ENCODE peak calls at places on chromosomes 5 and 9, in five cellular contexts. S is fibroblast of lung, I is Panc1, B is spleen, P is uterus. E is an unnamed sample.

GRCh38 chr5:158264264-158264663 is 405.3 kb upstream of the CLINT1 start:
- DNase-seq in S (no peak), I (no peak), B (no peak), P (no peak), E (no peak)

GRCh38 chr9:69303331-69303730 is 21.7 kb upstream of the ENTREP1 start:
- DNase-seq in S (no peak), I (no peak), B (no peak), P (no peak), E (no peak)

GRCh38 chr5:111509119-111509518 is 3.2 kb downstream of the STARD4 start:
- DNase-seq in S (no peak), I (no peak), B (no peak), P (no peak), E (no peak)

GRCh38 chr5:160508780-160509361 is 87.2 kb downstream of the PTTG1 start:
- DNase-seq in S (peak), I (peak), B (no peak), P (peak), E (peak)

GRCh38 chr9:137480686-137481683 is 21.9 kb upstream of the NSMF start:
- DNase-seq in S (no peak), I (no peak), B (peak), P (no peak), E (no peak)

GRCh38 chr5:136004436-136004835 is 24.4 kb upstream of the TGFBI start:
- DNase-seq in S (peak), I (no peak), B (no peak), P (no peak), E (no peak)

GRCh38 chr5:116275282-116275681 is 190.5 kb downstream of the COMMD10 start:
- DNase-seq in S (no peak), I (no peak), B (no peak), P (no peak), E (no peak)

GRCh38 chr9:115015018-115015635 is 84.7 kb upstream of the TNFSF8 start:
- DNase-seq in S (peak), I (no peak), B (no peak), P (no peak), E (no peak)

GRCh38 chr9:119370816-119371215 is 1.6 kb upstream of the BRINP1 start:
- DNase-seq in S (peak), I (no peak), B (no peak), P (no peak), E (no peak)

GRCh38 chr9:12815895-12816294 is 41.1 kb downstream of the LURAP1L start:
- DNase-seq in S (peak), I (no peak), B (no peak), P (no peak), E (no peak)

GRCh38 chr9:136685792-136686533 is 1.3 kb downstream of the AGPAT2 start:
- DNase-seq in S (no peak), I (no peak), B (no peak), P (no peak), E (no peak)

GRCh38 chr5:33324667-33325307 is 116.0 kb upstream of the TARS1 start:
- DNase-seq in S (no peak), I (no peak), B (no peak), P (no peak), E (no peak)

GRCh38 chr5:164998142-164998541 is 1492.7 kb downstream of the MAT2B start:
- DNase-seq in S (no peak), I (no peak), B (no peak), P (no peak), E (no peak)

GRCh38 chr5:156019786-156020185 is 307.2 kb upstream of the SGCD start:
- DNase-seq in S (no peak), I (no peak), B (no peak), P (no peak), E (no peak)

GRCh38 chr5:124034963-124035362 is 523.0 kb downstream of the CSNK1G3 start:
- DNase-seq in S (no peak), I (no peak), B (no peak), P (no peak), E (no peak)

GRCh38 chr9:129270903-129271431 is 92.9 kb upstream of the IER5L start:
- DNase-seq in S (peak), I (no peak), B (peak), P (no peak), E (no peak)

GRCh38 chr9:2281031-2281802 is 266.1 kb downstream of the SMARCA2 start:
- DNase-seq in S (no peak), I (no peak), B (no peak), P (no peak), E (peak)

GRCh38 chr9:132187006-132187760 is 25.3 kb downstream of the NTNG2 start:
- DNase-seq in S (no peak), I (no peak), B (no peak), P (no peak), E (no peak)

GRCh38 chr5:56725709-56726108 is 89.6 kb upstream of the MAP3K1 start:
- DNase-seq in S (peak), I (no peak), B (no peak), P (no peak), E (no peak)

GRCh38 chr5:55427157-55427556 is 107.6 kb downstream of the PLPP1 start:
- DNase-seq in S (peak), I (no peak), B (no peak), P (no peak), E (no peak)

GRCh38 chr9:109411818-109412352 is 86.2 kb downstream of the PTPN3 start:
- DNase-seq in S (peak), I (peak), B (no peak), P (no peak), E (no peak)

GRCh38 chr9:106885451-106885850 is 22.5 kb downstream of the ZNF462 start:
- DNase-seq in S (peak), I (no peak), B (no peak), P (no peak), E (no peak)

GRCh38 chr9:114011313-114011712 is 66.8 kb downstream of the AMBP start:
- DNase-seq in S (no peak), I (no peak), B (peak), P (peak), E (no peak)

GRCh38 chr5:149453618-149454415 is 74.7 kb upstream of the IL17B start:
- DNase-seq in S (no peak), I (no peak), B (no peak), P (no peak), E (no peak)

GRCh38 chr5:149455889-149456409 is 76.9 kb upstream of the IL17B start:
- DNase-seq in S (peak), I (no peak), B (no peak), P (peak), E (peak)

GRCh38 chr5:149452007-149452664 is 73.0 kb upstream of the IL17B start:
- DNase-seq in S (peak), I (no peak), B (no peak), P (peak), E (no peak)

GRCh38 chr5:149450199-149450598 is 71.1 kb upstream of the IL17B start:
- DNase-seq in S (peak), I (no peak), B (no peak), P (peak), E (no peak)

DNA sequence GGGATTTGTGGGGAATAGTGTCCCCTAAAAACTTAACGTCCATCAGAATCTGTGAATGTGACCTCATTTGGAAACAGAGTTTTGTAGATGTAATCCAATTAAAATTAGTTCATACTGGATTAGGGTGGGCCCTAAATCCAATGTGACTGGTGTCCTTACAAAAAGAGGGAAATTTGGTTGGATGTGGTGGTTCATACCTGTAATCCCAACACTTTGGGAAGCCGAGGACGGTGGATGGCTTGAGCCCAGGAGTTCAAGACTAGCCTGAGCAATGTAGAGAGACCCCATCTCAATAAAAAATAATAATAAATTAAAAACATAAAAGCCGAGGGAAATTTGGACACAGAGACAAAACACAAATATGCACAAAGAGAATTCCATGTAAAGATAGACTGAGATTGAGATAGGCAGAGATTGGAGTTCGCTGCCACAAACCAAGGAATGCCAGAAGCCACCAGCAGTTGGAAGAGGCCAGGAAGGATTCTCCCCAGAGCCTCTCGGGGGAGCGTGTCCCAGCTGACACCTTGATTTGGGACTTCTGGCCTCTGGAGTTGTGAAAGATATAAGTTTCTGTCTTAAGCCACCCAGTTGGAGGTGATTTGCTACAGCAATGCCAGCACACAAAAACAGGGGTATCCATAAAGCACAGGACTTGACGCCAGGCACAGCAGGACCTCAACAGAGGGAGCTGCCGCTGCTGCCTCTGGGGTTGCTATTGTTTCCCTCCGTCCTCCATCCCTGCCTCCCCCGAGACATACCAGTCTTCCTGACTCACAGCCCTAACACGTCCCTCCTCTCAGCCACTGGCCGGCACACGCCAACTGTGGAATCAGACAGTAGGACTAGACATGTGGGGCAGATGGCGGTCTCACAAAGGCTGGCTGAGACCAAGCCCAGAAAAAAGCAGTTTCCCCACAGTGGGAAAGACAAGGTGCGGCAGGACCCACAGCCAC is 73.8 kb upstream of the IL17B start:
- DNase-seq in S (peak), I (no peak), B (no peak), P (peak), E (peak)
- TF ChIP-seq CTCF in S (peak), I (no peak), B (no peak), P (no peak), E (no peak)

DNA sequence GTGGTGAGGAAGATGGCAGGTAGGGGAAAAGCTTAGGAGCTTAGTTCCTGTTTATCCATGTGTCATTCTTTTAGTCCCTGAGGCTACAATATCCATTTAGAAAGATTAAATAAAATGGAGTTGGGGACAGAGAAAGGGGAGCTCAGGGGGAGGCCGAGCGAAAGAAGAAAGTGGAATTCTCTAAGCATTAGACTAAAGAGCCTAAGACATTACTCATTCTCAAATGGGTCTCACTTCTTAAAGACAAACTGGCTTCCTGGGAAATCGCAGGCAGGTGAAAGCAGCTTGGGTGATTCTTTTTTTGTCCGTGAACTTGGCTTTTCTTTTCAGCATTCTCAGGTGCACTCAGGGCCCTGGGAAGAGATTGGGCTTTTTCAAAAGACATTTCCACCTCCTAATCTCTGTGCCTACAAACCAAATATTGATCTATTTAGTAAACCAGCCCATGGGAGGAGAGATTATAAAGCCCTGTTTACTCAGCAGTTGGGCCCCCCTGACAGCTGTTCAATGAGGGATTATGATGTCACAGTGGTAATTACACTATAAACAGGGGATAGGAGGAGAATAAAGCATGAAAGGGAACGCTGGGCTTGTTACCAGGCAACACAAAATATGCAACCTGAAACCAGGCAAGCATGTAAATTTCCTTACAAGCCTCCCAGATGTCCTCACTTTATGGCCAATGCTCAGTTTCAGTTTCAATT is 584.0 kb downstream of the ACTL7B start:
- DNase-seq in S (peak), I (peak), B (no peak), P (peak), E (peak)
- H3K4me3 ChIP-seq in S (peak), I (peak), B (no peak), P (no peak), E (peak)

DNA sequence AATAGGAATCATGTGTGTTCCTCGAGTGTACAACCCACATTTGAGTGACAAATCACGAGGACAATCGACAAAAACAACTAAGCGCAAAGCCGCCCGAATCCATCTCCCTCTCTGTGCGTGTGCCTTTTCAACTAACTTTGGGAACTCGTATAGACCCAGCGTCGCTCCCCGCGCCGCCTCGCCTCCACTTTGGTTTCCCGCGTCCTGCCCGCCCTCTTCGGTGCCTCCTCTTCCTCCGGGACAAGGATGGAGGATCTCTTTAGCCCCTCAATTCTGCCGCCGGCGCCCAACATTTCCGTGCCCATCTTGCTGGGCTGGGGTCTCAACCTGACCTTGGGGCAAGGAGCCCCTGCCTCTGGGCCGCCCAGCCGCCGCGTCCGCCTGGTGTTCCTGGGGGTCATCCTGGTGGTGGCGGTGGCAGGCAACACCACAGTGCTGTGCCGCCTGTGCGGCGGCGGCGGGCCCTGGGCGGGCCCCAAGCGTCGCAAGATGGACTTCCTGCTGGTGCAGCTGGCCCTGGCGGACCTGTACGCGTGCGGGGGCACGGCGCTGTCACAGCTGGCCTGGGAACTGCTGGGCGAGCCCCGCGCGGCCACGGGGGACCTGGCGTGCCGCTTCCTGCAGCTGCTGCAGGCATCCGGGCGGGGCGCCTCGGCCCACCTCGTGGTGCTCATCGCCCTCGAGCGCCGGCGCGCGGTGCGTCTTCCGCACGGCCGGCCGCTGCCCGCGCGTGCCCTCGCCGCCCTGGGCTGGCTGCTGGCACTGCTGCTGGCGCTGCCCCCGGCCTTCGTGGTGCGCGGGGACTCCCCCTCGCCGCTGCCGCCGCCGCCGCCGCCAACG is at the start of gene GPR150:
- DNase-seq in S (no peak), I (no peak), B (peak), P (no peak), E (peak)
- TF ChIP-seq CTCF in S (no peak), I (peak), B (no peak), P (no peak), E (no peak)

GRCh38 chr5:179867079-179867465 is 8.5 kb upstream of the MRNIP start:
- DNase-seq in S (no peak), I (no peak), B (peak), P (no peak), E (no peak)
- H3K4me3 ChIP-seq in S (no peak), I (no peak), B (no peak), P (no peak), E (no peak)

DNA sequence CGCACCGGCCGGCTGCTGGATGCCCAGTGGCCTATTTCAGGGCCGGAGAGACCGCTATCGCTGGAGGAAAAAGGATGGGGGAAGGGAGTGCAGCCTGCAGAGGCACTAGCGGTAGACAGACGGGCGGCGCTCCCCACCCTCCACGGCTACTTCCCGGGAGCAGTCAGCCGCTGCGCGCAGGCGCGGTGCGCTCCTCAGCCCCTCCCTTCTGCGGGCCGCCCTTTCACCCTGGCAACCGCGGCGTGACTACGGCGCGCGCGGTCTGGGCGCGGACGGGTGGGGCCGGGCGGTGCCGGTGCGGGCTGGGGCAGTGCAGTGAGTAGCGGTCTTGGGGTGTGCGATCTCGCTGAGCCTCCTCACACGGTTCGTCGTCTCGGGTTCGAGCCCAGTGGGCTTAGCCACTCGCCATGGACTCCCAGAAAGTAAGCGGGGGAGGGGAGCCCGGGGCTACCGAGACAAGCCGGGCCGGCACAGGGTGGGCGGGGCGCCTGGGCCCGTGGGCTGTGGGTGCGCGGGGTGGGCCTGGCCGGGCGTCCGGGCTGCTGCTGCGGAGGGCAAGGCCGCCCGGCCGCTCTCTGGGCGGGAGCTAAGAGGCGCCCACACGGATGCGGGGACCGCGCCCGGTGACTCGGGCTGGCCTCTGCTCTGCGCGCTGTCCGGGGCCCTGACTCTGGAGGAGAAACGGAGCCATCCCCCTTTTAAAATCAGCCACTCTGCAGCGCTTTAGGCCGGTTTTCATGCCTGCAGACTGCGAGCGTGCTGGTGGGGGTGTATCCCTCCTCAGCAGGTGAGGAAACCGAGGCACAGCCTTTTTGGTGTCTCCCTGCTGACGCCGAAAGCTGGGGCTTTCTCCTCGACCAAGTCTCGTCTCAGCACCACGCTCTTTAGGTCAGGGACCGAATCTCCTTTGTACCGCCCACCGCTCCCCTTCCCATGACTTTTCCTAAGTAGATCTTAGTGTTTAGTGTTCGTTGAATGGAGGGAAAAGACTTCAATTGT is at the start of gene FSD1L:
- DNase-seq in S (peak), I (peak), B (peak), P (peak), E (peak)
- TF ChIP-seq CTCF in S (peak), I (no peak), B (peak), P (peak), E (no peak)

E was measured in PC-9.